ENCODE peak calls at places on chromosome 6, in four cellular contexts. G, S, D and P are unnamed samples.
A peak's percentile ranks its signal among the peaks of the same experiment; 100 is the strongest.

GRCh38 chr6:156970595-156971112 is 193.5 kb downstream of the ARID1B start:
- DNase-seq in G (no peak), D (no peak), S (no peak), P (no peak)

GRCh38 chr6:82348130-82348529 is 15.5 kb upstream of the TPBG start:
- DNase-seq in D (peak; percentile 22), G (peak; percentile 57), S (no peak), P (no peak)

GRCh38 chr6:148448371-148449010 is 105.9 kb downstream of the SASH1 start:
- DNase-seq in G (no peak), S (no peak), D (no peak), P (no peak)

GRCh38 chr6:150069707-150070106 is 786 bp upstream of the ULBP3 start:
- DNase-seq in D (no peak), G (no peak), S (no peak), P (no peak)

GRCh38 chr6:134663800-134664535 is 285.9 kb downstream of the ALDH8A1 start:
- DNase-seq in D (no peak), S (no peak), G (no peak), P (no peak)

GRCh38 chr6:67952121-67952520 is 683.0 kb upstream of the ADGRB3 start:
- DNase-seq in G (no peak), S (no peak), D (no peak), P (no peak)

GRCh38 chr6:117483004-117483644 is 650 bp downstream of the DCBLD1 start:
- DNase-seq in S (no peak), G (peak; percentile 37), D (peak; percentile 38), P (peak; percentile 61)

GRCh38 chr6:168650686-168651085 is 209.7 kb downstream of the SMOC2 start:
- DNase-seq in S (no peak), G (no peak), D (no peak), P (no peak)

GRCh38 chr6:29981211-29981812 is 39.0 kb downstream of the HLA-A start:
- DNase-seq in G (no peak), S (no peak), D (no peak), P (no peak)

GRCh38 chr6:53484409-53485280 is 60.3 kb downstream of the GCLC start:
- DNase-seq in D (peak; percentile 67), S (peak; percentile 28), G (peak; percentile 73), P (peak; percentile 63)

GRCh38 chr6:2877057-2877882 is 25.8 kb downstream of the SERPINB9 start:
- DNase-seq in D (peak; percentile 86), S (no peak), G (no peak), P (peak; percentile 45)

GRCh38 chr6:33425668-33426577 is 6.1 kb downstream of the SYNGAP1 start:
- DNase-seq in D (peak; percentile 90), G (peak; percentile 85), S (peak; percentile 63), P (peak; percentile 91)

GRCh38 chr6:29887330-29887818 is 55.0 kb upstream of the HLA-A start:
- DNase-seq in S (no peak), D (no peak), G (no peak), P (peak; percentile 32)

GRCh38 chr6:162765251-162765650 is 37.5 kb downstream of the PACRG start:
- DNase-seq in S (no peak), G (no peak), D (no peak), P (no peak)

GRCh38 chr6:124742971-124743370 is 219.3 kb upstream of the RNF217 start:
- DNase-seq in S (no peak), D (no peak), G (peak; percentile 13), P (no peak)

GRCh38 chr6:107493158-107494057 is 3.5 kb downstream of the SOBP start:
- DNase-seq in S (no peak), D (no peak), G (peak; percentile 83), P (peak; percentile 17)

GRCh38 chr6:169618526-169619490 is 83.0 kb downstream of the WDR27 start:
- DNase-seq in D (no peak), S (peak; percentile 50), G (peak; percentile 96), P (no peak)

GRCh38 chr6:140572129-140572528 is 1197.7 kb upstream of the CITED2 start:
- DNase-seq in G (no peak), S (no peak), D (no peak), P (no peak)

GRCh38 chr6:89352329-89353117 is at the start of gene UBE2J1:
- DNase-seq in S (no peak), G (peak; percentile 50), D (peak; percentile 86), P (peak; percentile 93)

GRCh38 chr6:89355511-89356185 is 3.1 kb upstream of the UBE2J1 start:
- DNase-seq in S (no peak), G (no peak), D (no peak), P (no peak)

GRCh38 chr6:89351632-89352328 is 742 bp downstream of the UBE2J1 start:
- DNase-seq in D (no peak), G (peak; percentile 25), S (no peak), P (no peak)

GRCh38 chr6:89353702-89354392 is 1.3 kb upstream of the UBE2J1 start:
- DNase-seq in S (no peak), D (no peak), G (peak; percentile 94), P (no peak)

DNA sequence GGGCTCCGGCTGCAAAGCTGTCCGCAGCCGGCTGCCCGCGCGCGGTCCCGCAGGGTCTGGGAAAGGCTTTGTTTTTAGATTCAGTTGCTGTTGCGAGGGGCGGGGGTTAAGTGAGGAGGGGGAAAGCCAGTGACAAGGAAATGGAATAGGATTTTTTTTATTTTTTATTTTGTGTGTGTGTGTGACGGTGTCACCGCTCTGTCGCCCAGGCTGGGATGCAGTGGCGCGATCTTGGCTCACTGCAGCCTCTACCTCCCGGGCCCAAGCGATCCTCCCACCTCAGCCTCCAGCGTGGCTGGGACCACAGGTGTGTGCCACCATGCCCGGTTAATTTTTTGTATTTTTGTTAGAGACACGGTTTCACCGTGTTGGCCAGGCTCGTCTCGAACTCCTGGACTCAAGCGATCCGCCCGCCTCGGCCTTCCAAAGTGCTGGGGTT is 615 bp upstream of the UBE2J1 start:
- DNase-seq in G (no peak), D (no peak), S (no peak), P (no peak)
- H3K4me1 ChIP-seq in G (peaks cover 30% of the 10 kb centered on the region), D (peaks cover 9% of the 10 kb centered on the region), S (peaks cover under 1% of the 10 kb centered on the region), P (peaks cover 21% of the 10 kb centered on the region)

GRCh38 chr6:1609662-1610496 is at the start of gene FOXC1:
- DNase-seq in S (no peak), D (peak; percentile 86), G (peak; percentile 93), P (peak; percentile 92)

GRCh38 chr6:1607557-1608221 is 2.0 kb upstream of the FOXC1 start:
- DNase-seq in G (peak; percentile 83), S (no peak), D (no peak), P (no peak)

GRCh38 chr6:1610497-1611321 is 994 bp downstream of the FOXC1 start:
- DNase-seq in D (peak; percentile 52), G (no peak), S (no peak), P (peak; percentile 46)

GRCh38 chr6:1608222-1608975 is 1.3 kb upstream of the FOXC1 start:
- DNase-seq in S (no peak), G (no peak), D (no peak), P (no peak)

DNA sequence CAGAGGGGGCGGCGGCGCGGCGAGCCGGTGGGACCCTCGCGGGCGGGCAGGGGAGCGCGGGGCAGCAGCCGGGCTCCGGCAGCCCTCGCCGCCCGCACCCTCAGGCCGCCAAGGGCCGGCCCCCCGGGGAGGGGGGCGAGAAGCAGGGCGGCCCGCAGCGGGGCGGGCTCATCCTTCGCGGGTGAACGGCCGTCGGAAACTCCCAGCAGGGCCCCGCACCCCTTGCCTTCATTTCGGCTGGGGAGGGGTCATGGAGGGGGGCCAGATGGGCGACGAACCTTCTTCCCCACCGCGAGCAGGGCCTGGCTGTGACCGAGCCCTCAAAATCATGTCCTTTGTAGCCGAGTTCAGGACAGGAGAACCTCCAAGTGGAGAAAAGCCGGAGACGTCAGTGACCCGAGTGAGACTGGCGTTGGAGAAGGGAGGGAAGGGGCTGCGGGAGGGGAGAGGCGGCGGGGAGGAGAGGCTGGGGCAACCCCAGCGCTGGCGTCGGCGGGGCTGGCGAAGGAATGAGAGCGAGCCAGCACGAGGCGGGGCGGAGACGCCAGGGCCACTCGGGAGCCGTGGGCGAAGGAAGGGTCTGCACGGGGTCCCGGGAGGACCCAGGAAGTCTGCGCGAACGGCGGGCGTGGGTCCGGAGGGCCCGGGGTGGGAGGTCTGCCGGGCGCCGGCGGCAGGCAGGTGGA is 596 bp upstream of the FOXC1 start:
- DNase-seq in D (no peak), G (peak; percentile 23), S (no peak), P (peak; percentile 54)
- H3K4me1 ChIP-seq in D (peaks cover 13% of the 10 kb centered on the region), G (peaks cover 22% of the 10 kb centered on the region), S (peaks cover 7% of the 10 kb centered on the region), P (peaks cover 7% of the 10 kb centered on the region)

DNA sequence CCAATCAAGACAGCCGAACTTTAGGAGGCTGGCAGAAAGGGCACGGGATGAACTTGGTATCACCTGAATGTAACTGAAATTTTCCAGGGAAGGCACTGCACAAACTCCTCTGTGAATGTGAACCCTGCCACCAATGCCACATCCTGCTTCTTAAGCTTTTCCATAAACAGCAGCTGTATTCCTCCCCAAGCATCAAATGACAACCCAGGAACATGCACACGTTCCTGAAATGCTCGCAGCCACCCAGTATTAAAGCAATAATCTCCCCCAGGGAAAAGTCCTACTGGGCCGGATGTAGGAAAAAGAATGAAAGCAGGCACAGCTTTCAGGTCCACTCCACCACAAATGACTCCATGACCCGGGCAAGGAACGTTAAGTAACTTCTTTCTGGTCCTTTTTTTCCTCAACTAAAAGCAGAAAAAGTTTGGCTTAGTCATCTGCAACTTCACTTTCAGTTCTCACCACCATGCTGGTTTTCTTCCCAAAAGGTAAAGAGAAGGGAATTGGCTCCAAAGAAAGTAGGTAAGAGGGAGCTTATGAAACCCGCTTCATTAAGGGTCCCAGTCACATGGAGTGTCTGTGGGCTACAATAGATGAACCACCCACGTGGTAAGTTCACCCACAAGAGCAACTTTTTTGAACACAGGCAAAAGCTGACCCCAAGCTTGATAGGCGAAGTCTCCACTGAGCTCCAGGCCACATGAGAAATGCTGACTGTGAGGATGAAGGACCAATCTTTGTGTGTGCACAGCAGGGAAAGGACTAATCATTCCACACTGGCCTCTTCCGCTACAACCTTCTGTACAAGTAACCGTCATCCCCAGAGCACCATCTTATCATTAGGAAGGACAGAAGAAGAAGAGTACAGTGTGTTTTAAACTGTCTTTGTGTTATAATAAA is 90.1 kb downstream of the HIVEP2 start:
- DNase-seq in S (no peak), D (no peak), G (no peak), P (no peak)
- H3K4me1 ChIP-seq in S (no peaks in the 10 kb centered on the region), D (peaks cover 12% of the 10 kb centered on the region), G (no peaks in the 10 kb centered on the region), P (no peaks in the 10 kb centered on the region)

GRCh38 chr6:47164877-47165276 is 122.7 kb upstream of the ADGRF1 start:
- DNase-seq in S (no peak), D (no peak), G (no peak), P (no peak)
- H3K4me1 ChIP-seq in S (peaks cover 2% of the 10 kb centered on the region), D (peaks cover 43% of the 10 kb centered on the region), G (no peaks in the 10 kb centered on the region), P (peaks cover 27% of the 10 kb centered on the region)

GRCh38 chr6:36605560-36606391 is 11.6 kb downstream of the SRSF3 start:
- DNase-seq in D (no peak), S (no peak), G (no peak), P (no peak)

GRCh38 chr6:36610041-36610440 is 15.9 kb downstream of the SRSF3 start:
- DNase-seq in S (no peak), G (no peak), D (no peak), P (no peak)

GRCh38 chr6:36609582-36609981 is 15.4 kb downstream of the SRSF3 start:
- DNase-seq in D (no peak), G (no peak), S (no peak), P (no peak)

GRCh38 chr6:36608788-36609563 is 14.8 kb downstream of the SRSF3 start:
- DNase-seq in D (no peak), S (no peak), G (no peak), P (peak; percentile 29)

DNA sequence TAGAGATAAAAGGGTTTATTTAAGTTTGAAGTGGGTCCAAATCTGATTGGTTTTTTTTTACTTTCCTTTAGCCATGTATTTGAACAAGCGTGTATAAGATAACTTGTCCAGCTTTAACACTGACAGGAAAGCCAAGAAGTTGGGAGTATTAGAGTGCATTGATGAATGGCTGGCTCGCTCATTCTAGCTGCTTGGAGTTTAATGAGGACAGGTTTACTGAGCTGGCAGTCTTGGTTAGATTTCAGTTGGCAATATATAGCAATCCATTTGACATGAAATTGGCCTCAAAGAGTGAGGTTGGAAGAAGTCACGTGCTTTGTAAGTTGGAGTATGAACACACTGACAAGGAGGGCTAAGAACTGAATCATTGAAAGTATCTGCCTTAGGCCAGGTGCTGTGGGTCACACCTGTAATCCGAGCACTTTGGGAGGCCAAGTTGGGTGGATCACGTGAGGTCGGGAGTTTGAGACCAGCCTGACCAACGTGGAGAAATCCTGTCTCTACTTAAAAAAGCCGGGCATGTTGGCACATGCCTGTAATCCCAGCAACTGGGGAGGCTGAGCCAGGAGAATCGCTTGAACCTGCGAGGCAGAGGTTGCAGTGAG is 13.7 kb downstream of the SRSF3 start:
- DNase-seq in D (no peak), G (no peak), S (no peak), P (no peak)
- H3K4me1 ChIP-seq in D (peaks cover 54% of the 10 kb centered on the region), G (no peaks in the 10 kb centered on the region), S (no peaks in the 10 kb centered on the region), P (peaks cover 31% of the 10 kb centered on the region)